ENCODE peak calls at places on chromosome 3, in nine cellular contexts. S is ovary; G is HepG2; M is choroid plexus epithelial cell; Z is SK-N-SH; D is CD4-positive, alpha-beta T cell; C is right lobe of liver; H is epithelial cell of esophagus; J is mesothelial cell of epicardium. Q is an unnamed sample.

GRCh38 chr3:132211896-132212295 is 105.3 kb upstream of the ACP3 start:
- DNase-seq in S (no peak), G (no peak), M (peak), Z (no peak), D (no peak), C (no peak), H (peak), J (no peak), Q (no peak)

GRCh38 chr3:129913618-129914017 is 20.1 kb upstream of the TMCC1 start:
- DNase-seq in S (no peak), G (no peak), M (no peak), Z (no peak), D (no peak), C (no peak), H (no peak), J (no peak), Q (no peak)

GRCh38 chr3:183400352-183400751 is 28.1 kb downstream of the MCF2L2 start:
- DNase-seq in S (no peak), G (no peak), M (no peak), Z (no peak), D (no peak), C (no peak), H (no peak), J (no peak), Q (no peak)

GRCh38 chr3:139934557-139935070 is 371 bp upstream of the CLSTN2 start:
- DNase-seq in S (peak), G (no peak), M (peak), Z (peak), D (no peak), C (peak), H (peak), J (peak), Q (peak)

GRCh38 chr3:84209473-84209872 is 749.3 kb upstream of the CADM2 start:
- DNase-seq in S (no peak), G (no peak), M (no peak), Z (no peak), D (no peak), C (no peak), H (no peak), J (no peak), Q (no peak)

GRCh38 chr3:30353711-30354467 is 252.5 kb upstream of the TGFBR2 start:
- DNase-seq in S (no peak), G (no peak), M (no peak), Z (no peak), D (peak), C (no peak), H (peak), J (no peak), Q (no peak)

GRCh38 chr3:108223928-108224327 is 1.7 kb upstream of the IFT57 start:
- DNase-seq in S (no peak), G (no peak), M (peak), Z (no peak), D (no peak), C (no peak), H (peak), J (no peak), Q (no peak)

GRCh38 chr3:57805674-57806073 is 49.6 kb downstream of the SLMAP start:
- DNase-seq in S (no peak), G (no peak), M (peak), Z (no peak), D (no peak), C (no peak), H (peak), J (no peak), Q (no peak)

GRCh38 chr3:59796486-59796885 is 746.7 kb upstream of the CFAP20DC start:
- DNase-seq in S (no peak), G (no peak), M (no peak), Z (no peak), D (no peak), C (no peak), H (no peak), J (no peak), Q (no peak)

GRCh38 chr3:138043266-138044029 is 33.5 kb downstream of the CLDN18 start:
- DNase-seq in S (no peak), G (no peak), M (peak), Z (no peak), D (no peak), C (no peak), H (peak), J (no peak), Q (no peak)

GRCh38 chr3:37117548-37117947 is 56.8 kb downstream of the LRRFIP2 start:
- DNase-seq in S (no peak), G (peak), M (no peak), Z (no peak), D (no peak), C (no peak), H (no peak), J (no peak), Q (no peak)

GRCh38 chr3:64685331-64685799 is 2.4 kb downstream of the ADAMTS9 start:
- DNase-seq in S (peak), G (no peak), M (peak), Z (peak), D (no peak), C (peak), H (no peak), J (peak), Q (no peak)

GRCh38 chr3:100802126-100802525 is 92.8 kb downstream of the TFG start:
- DNase-seq in S (no peak), G (no peak), M (peak), Z (no peak), D (no peak), C (no peak), H (peak), J (no peak), Q (no peak)

GRCh38 chr3:177802151-177802900 is 605.0 kb upstream of the TBL1XR1 start:
- DNase-seq in S (no peak), G (no peak), M (no peak), Z (no peak), D (no peak), C (no peak), H (peak), J (no peak), Q (no peak)

GRCh38 chr3:37144806-37145205 is 29.6 kb downstream of the LRRFIP2 start:
- DNase-seq in S (no peak), G (peak), M (no peak), Z (no peak), D (no peak), C (no peak), H (no peak), J (no peak), Q (no peak)

GRCh38 chr3:17894434-17895060 is 152.1 kb upstream of the TBC1D5 start:
- DNase-seq in S (no peak), G (peak), M (peak), Z (no peak), D (peak), C (no peak), H (peak), J (no peak), Q (peak)

GRCh38 chr3:17292556-17292955 is 407.8 kb downstream of the PLCL2 start:
- DNase-seq in S (no peak), G (no peak), M (no peak), Z (no peak), D (no peak), C (no peak), H (no peak), J (no peak), Q (no peak)

GRCh38 chr3:189355481-189356201 is 183.9 kb downstream of the TPRG1 start:
- DNase-seq in S (no peak), G (peak), M (peak), Z (no peak), D (peak), C (no peak), H (peak), J (no peak), Q (no peak)

GRCh38 chr3:177051419-177051818 is 145.9 kb downstream of the TBL1XR1 start:
- DNase-seq in S (no peak), G (no peak), M (no peak), Z (peak), D (no peak), C (no peak), H (no peak), J (no peak), Q (no peak)

GRCh38 chr3:30659270-30660127 is 53.1 kb downstream of the TGFBR2 start:
- DNase-seq in S (no peak), G (peak), M (peak), Z (no peak), D (no peak), C (no peak), H (peak), J (no peak), Q (no peak)

GRCh38 chr3:31721709-31722108 is 189.0 kb downstream of the STT3B start:
- DNase-seq in S (no peak), G (peak), M (no peak), Z (no peak), D (no peak), C (no peak), H (no peak), J (no peak), Q (no peak)

GRCh38 chr3:146498002-146498736 is 28.8 kb upstream of the PLSCR2 start:
- DNase-seq in S (no peak), G (no peak), M (no peak), Z (no peak), D (peak), C (no peak), H (no peak), J (no peak), Q (no peak)

GRCh38 chr3:111103807-111104206 is 32.2 kb downstream of the NECTIN3 start:
- DNase-seq in S (no peak), G (no peak), M (peak), Z (no peak), D (no peak), C (no peak), H (peak), J (no peak), Q (no peak)

GRCh38 chr3:153599685-153600084 is 437.7 kb downstream of the RAP2B start:
- DNase-seq in S (peak), G (peak), M (peak), Z (no peak), D (no peak), C (peak), H (peak), J (no peak), Q (no peak)

GRCh38 chr3:121491683-121492082 is 54.1 kb downstream of the POLQ start:
- DNase-seq in S (no peak), G (no peak), M (peak), Z (no peak), D (no peak), C (no peak), H (no peak), J (no peak), Q (no peak)

GRCh38 chr3:163655021-163655420 is 1423.3 kb downstream of the SI start:
- DNase-seq in S (no peak), G (no peak), M (no peak), Z (no peak), D (no peak), C (no peak), H (no peak), J (no peak), Q (no peak)

GRCh38 chr3:8110966-8111798 is 390.4 kb upstream of the LMCD1 start:
- DNase-seq in S (peak), G (peak), M (peak), Z (peak), D (peak), C (no peak), H (peak), J (peak), Q (peak)

GRCh38 chr3:107710851-107711250 is 188.1 kb downstream of the BBX start:
- DNase-seq in S (peak), G (no peak), M (peak), Z (no peak), D (no peak), C (no peak), H (peak), J (no peak), Q (no peak)

GRCh38 chr3:28191363-28191762 is 50.1 kb upstream of the CMC1 start:
- DNase-seq in S (no peak), G (no peak), M (peak), Z (no peak), D (no peak), C (no peak), H (no peak), J (no peak), Q (no peak)

GRCh38 chr3:52015431-52016256 is 19.9 kb upstream of the RPL29 start:
- DNase-seq in S (no peak), G (no peak), M (no peak), Z (peak), D (no peak), C (no peak), H (no peak), J (no peak), Q (no peak)

GRCh38 chr3:53160660-53161344 is at the start of gene PRKCD:
- DNase-seq in S (peak), G (peak), M (peak), Z (peak), D (peak), C (peak), H (peak), J (peak), Q (peak)
- TF ChIP-seq CTCF in S (peak), G (peak), M (peak), Z (peak), D (peak), C (peak), H (peak), J (no peak), Q (peak)

GRCh38 chr3:184574552-184575430 is 13.2 kb downstream of the EPHB3 start:
- DNase-seq in S (no peak), G (no peak), M (no peak), Z (peak), D (no peak), C (no peak), H (no peak), J (peak), Q (no peak)
- TF ChIP-seq CTCF in S (no peak), G (no peak), M (no peak), Z (no peak), D (no peak), C (no peak), H (no peak), J (no peak), Q (no peak)

GRCh38 chr3:11150256-11150655 is 4.0 kb upstream of the HRH1 start:
- DNase-seq in S (no peak), G (no peak), M (no peak), Z (no peak), D (no peak), C (no peak), H (no peak), J (no peak), Q (no peak)
- TF ChIP-seq CTCF in S (no peak), G (no peak), M (no peak), Z (no peak), D (no peak), C (no peak), H (no peak), J (no peak), Q (no peak)

GRCh38 chr3:134370611-134371451 is 3.4 kb downstream of the AMOTL2 start:
- DNase-seq in S (no peak), G (no peak), M (no peak), Z (no peak), D (no peak), C (no peak), H (no peak), J (no peak), Q (no peak)
- TF ChIP-seq CTCF in S (no peak), G (no peak), M (no peak), Z (no peak), D (no peak), C (no peak), H (no peak), J (no peak), Q (no peak)

GRCh38 chr3:170867143-170867542 is 2.9 kb downstream of the RPL22L1 start:
- DNase-seq in S (no peak), G (no peak), M (no peak), Z (no peak), D (no peak), C (no peak), H (no peak), J (no peak), Q (no peak)

GRCh38 chr3:170868577-170869239 is 1.3 kb downstream of the RPL22L1 start:
- DNase-seq in S (peak), G (no peak), M (no peak), Z (no peak), D (no peak), C (no peak), H (no peak), J (no peak), Q (no peak)

GRCh38 chr3:170869240-170869592 is 779 bp downstream of the RPL22L1 start:
- DNase-seq in S (no peak), G (no peak), M (no peak), Z (no peak), D (no peak), C (no peak), H (no peak), J (no peak), Q (no peak)

GRCh38 chr3:170867552-170867951 is 2.4 kb downstream of the RPL22L1 start:
- DNase-seq in S (no peak), G (no peak), M (no peak), Z (no peak), D (no peak), C (no peak), H (no peak), J (no peak), Q (no peak)

GRCh38 chr3:170869645-170870593 is at the start of gene RPL22L1:
- DNase-seq in S (peak), G (peak), M (peak), Z (peak), D (peak), C (peak), H (peak), J (peak), Q (peak)
- TF ChIP-seq CTCF in S (peak), G (peak), M (peak), Z (no peak), D (peak), C (no peak), H (peak), J (no peak), Q (peak)

Q was measured in progenitor cell of endocrine pancreas.